ENCODE peak calls at places on chromosomes 3 and 15, in six cellular contexts. One of them, this sample, is unnamed.

GRCh38 chr15:84785053-84785452 is 32.1 kb upstream of the ALPK3 start:
- DNase-seq in islet precursor cell: no peak
- DNase-seq in cardiac fibroblast: no peak
- DNase-seq in stimulated activated CD4-positive, alpha-beta T cell treated with anti-CD3 and anti-CD28 coated beads, Interleukin-15, amount 100 ng/mL, for 1 hour: no peak
- DNase-seq in left ventricle myocardium inferior: no peak
- DNase-seq in KBM-7: no peak
- DNase-seq in this sample: no peak

GRCh38 chr15:28892789-28893610 is 7.2 kb downstream of the APBA2 start:
- DNase-seq in stimulated activated CD4-positive, alpha-beta T cell treated with anti-CD3 and anti-CD28 coated beads, Interleukin-15, amount 100 ng/mL, for 1 hour: no peak
- DNase-seq in left ventricle myocardium inferior: no peak
- DNase-seq in islet precursor cell: no peak
- DNase-seq in cardiac fibroblast: peak; percentile 28
- DNase-seq in KBM-7: peak; percentile 77
- DNase-seq in this sample: no peak

GRCh38 chr3:173410836-173411235 is 13.3 kb downstream of the NLGN1 start:
- DNase-seq in left ventricle myocardium inferior: no peak
- DNase-seq in stimulated activated CD4-positive, alpha-beta T cell treated with anti-CD3 and anti-CD28 coated beads, Interleukin-15, amount 100 ng/mL, for 1 hour: no peak
- DNase-seq in KBM-7: no peak
- DNase-seq in cardiac fibroblast: peak; percentile 18
- DNase-seq in islet precursor cell: no peak
- DNase-seq in this sample: no peak

GRCh38 chr15:62360286-62360685 is 195.2 kb upstream of the C2CD4B start:
- DNase-seq in islet precursor cell: no peak
- DNase-seq in cardiac fibroblast: peak; percentile 17
- DNase-seq in stimulated activated CD4-positive, alpha-beta T cell treated with anti-CD3 and anti-CD28 coated beads, Interleukin-15, amount 100 ng/mL, for 1 hour: no peak
- DNase-seq in KBM-7: no peak
- DNase-seq in left ventricle myocardium inferior: no peak
- DNase-seq in this sample: no peak

GRCh38 chr3:106048946-106049481 is 180.2 kb upstream of the CBLB start:
- DNase-seq in stimulated activated CD4-positive, alpha-beta T cell treated with anti-CD3 and anti-CD28 coated beads, Interleukin-15, amount 100 ng/mL, for 1 hour: no peak
- DNase-seq in islet precursor cell: no peak
- DNase-seq in cardiac fibroblast: peak; percentile 22
- DNase-seq in left ventricle myocardium inferior: no peak
- DNase-seq in KBM-7: no peak
- DNase-seq in this sample: no peak

GRCh38 chr15:53580371-53580770 is 179.1 kb downstream of the WDR72 start:
- DNase-seq in KBM-7: no peak
- DNase-seq in islet precursor cell: no peak
- DNase-seq in stimulated activated CD4-positive, alpha-beta T cell treated with anti-CD3 and anti-CD28 coated beads, Interleukin-15, amount 100 ng/mL, for 1 hour: no peak
- DNase-seq in left ventricle myocardium inferior: no peak
- DNase-seq in cardiac fibroblast: no peak
- DNase-seq in this sample: no peak

GRCh38 chr3:106345353-106346027 is 476.7 kb upstream of the CBLB start:
- DNase-seq in KBM-7: peak; percentile 16
- DNase-seq in islet precursor cell: no peak
- DNase-seq in stimulated activated CD4-positive, alpha-beta T cell treated with anti-CD3 and anti-CD28 coated beads, Interleukin-15, amount 100 ng/mL, for 1 hour: no peak
- DNase-seq in cardiac fibroblast: peak; percentile 92
- DNase-seq in left ventricle myocardium inferior: no peak
- DNase-seq in this sample: no peak

GRCh38 chr3:162034368-162034767 is 537.8 kb downstream of the OTOL1 start:
- DNase-seq in cardiac fibroblast: peak; percentile 71
- DNase-seq in islet precursor cell: no peak
- DNase-seq in stimulated activated CD4-positive, alpha-beta T cell treated with anti-CD3 and anti-CD28 coated beads, Interleukin-15, amount 100 ng/mL, for 1 hour: no peak
- DNase-seq in left ventricle myocardium inferior: no peak
- DNase-seq in KBM-7: no peak
- DNase-seq in this sample: no peak

GRCh38 chr15:73596214-73596613 is 37.0 kb downstream of the NPTN start:
- DNase-seq in KBM-7: peak; percentile 49
- DNase-seq in stimulated activated CD4-positive, alpha-beta T cell treated with anti-CD3 and anti-CD28 coated beads, Interleukin-15, amount 100 ng/mL, for 1 hour: no peak
- DNase-seq in cardiac fibroblast: no peak
- DNase-seq in islet precursor cell: no peak
- DNase-seq in left ventricle myocardium inferior: no peak
- DNase-seq in this sample: no peak

GRCh38 chr15:60520041-60520824 is 41.3 kb upstream of the ICE2 start:
- DNase-seq in islet precursor cell: no peak
- DNase-seq in left ventricle myocardium inferior: no peak
- DNase-seq in KBM-7: no peak
- DNase-seq in stimulated activated CD4-positive, alpha-beta T cell treated with anti-CD3 and anti-CD28 coated beads, Interleukin-15, amount 100 ng/mL, for 1 hour: no peak
- DNase-seq in cardiac fibroblast: peak; percentile 40
- DNase-seq in this sample: peak; percentile 8

GRCh38 chr3:54139630-54140029 is 17.3 kb downstream of the CACNA2D3 start:
- DNase-seq in islet precursor cell: peak; percentile 32
- DNase-seq in KBM-7: no peak
- DNase-seq in cardiac fibroblast: no peak
- DNase-seq in stimulated activated CD4-positive, alpha-beta T cell treated with anti-CD3 and anti-CD28 coated beads, Interleukin-15, amount 100 ng/mL, for 1 hour: no peak
- DNase-seq in left ventricle myocardium inferior: no peak
- DNase-seq in this sample: no peak

GRCh38 chr3:169323580-169324453 is 339.7 kb downstream of the MECOM start:
- DNase-seq in islet precursor cell: peak; percentile 64
- DNase-seq in KBM-7: no peak
- DNase-seq in cardiac fibroblast: peak; percentile 33
- DNase-seq in stimulated activated CD4-positive, alpha-beta T cell treated with anti-CD3 and anti-CD28 coated beads, Interleukin-15, amount 100 ng/mL, for 1 hour: no peak
- DNase-seq in left ventricle myocardium inferior: peak; percentile 33
- DNase-seq in this sample: no peak

GRCh38 chr3:10950476-10951294 is 41.9 kb upstream of the SLC6A1 start:
- DNase-seq in stimulated activated CD4-positive, alpha-beta T cell treated with anti-CD3 and anti-CD28 coated beads, Interleukin-15, amount 100 ng/mL, for 1 hour: no peak
- DNase-seq in islet precursor cell: peak; percentile 70
- DNase-seq in cardiac fibroblast: peak; percentile 64
- DNase-seq in KBM-7: peak; percentile 33
- DNase-seq in left ventricle myocardium inferior: no peak
- DNase-seq in this sample: peak; percentile 17

GRCh38 chr3:95511915-95512314 is 1302.5 kb upstream of the EPHA6 start:
- DNase-seq in cardiac fibroblast: no peak
- DNase-seq in KBM-7: no peak
- DNase-seq in stimulated activated CD4-positive, alpha-beta T cell treated with anti-CD3 and anti-CD28 coated beads, Interleukin-15, amount 100 ng/mL, for 1 hour: no peak
- DNase-seq in left ventricle myocardium inferior: no peak
- DNase-seq in islet precursor cell: no peak
- DNase-seq in this sample: no peak

GRCh38 chr3:100578646-100579045 is 30.8 kb upstream of the ADGRG7 start:
- DNase-seq in KBM-7: no peak
- DNase-seq in islet precursor cell: no peak
- DNase-seq in left ventricle myocardium inferior: no peak
- DNase-seq in cardiac fibroblast: no peak
- DNase-seq in stimulated activated CD4-positive, alpha-beta T cell treated with anti-CD3 and anti-CD28 coated beads, Interleukin-15, amount 100 ng/mL, for 1 hour: no peak
- DNase-seq in this sample: no peak

GRCh38 chr3:10019326-10019725 is 6.9 kb upstream of the FANCD2 start:
- DNase-seq in left ventricle myocardium inferior: no peak
- DNase-seq in stimulated activated CD4-positive, alpha-beta T cell treated with anti-CD3 and anti-CD28 coated beads, Interleukin-15, amount 100 ng/mL, for 1 hour: no peak
- DNase-seq in cardiac fibroblast: no peak
- DNase-seq in KBM-7: no peak
- DNase-seq in islet precursor cell: no peak
- DNase-seq in this sample: no peak

GRCh38 chr15:70778258-70779076 is 15.1 kb upstream of the UACA start:
- DNase-seq in left ventricle myocardium inferior: no peak
- DNase-seq in KBM-7: no peak
- DNase-seq in islet precursor cell: no peak
- DNase-seq in stimulated activated CD4-positive, alpha-beta T cell treated with anti-CD3 and anti-CD28 coated beads, Interleukin-15, amount 100 ng/mL, for 1 hour: no peak
- DNase-seq in cardiac fibroblast: peak; percentile 80
- DNase-seq in this sample: no peak

GRCh38 chr3:5011555-5012256 is 32.5 kb downstream of the BHLHE40 start:
- DNase-seq in KBM-7: peak; percentile 90
- DNase-seq in stimulated activated CD4-positive, alpha-beta T cell treated with anti-CD3 and anti-CD28 coated beads, Interleukin-15, amount 100 ng/mL, for 1 hour: no peak
- DNase-seq in islet precursor cell: no peak
- DNase-seq in cardiac fibroblast: no peak
- DNase-seq in left ventricle myocardium inferior: no peak
- DNase-seq in this sample: no peak

GRCh38 chr15:32718082-32718821 is 448 bp downstream of the GREM1 start:
- DNase-seq in islet precursor cell: no peak
- DNase-seq in stimulated activated CD4-positive, alpha-beta T cell treated with anti-CD3 and anti-CD28 coated beads, Interleukin-15, amount 100 ng/mL, for 1 hour: no peak
- DNase-seq in cardiac fibroblast: peak; percentile 55
- DNase-seq in KBM-7: no peak
- DNase-seq in left ventricle myocardium inferior: no peak
- DNase-seq in this sample: no peak

GRCh38 chr15:76341366-76342045 is 4.9 kb downstream of the ISL2 start:
- DNase-seq in KBM-7: no peak
- DNase-seq in islet precursor cell: no peak
- DNase-seq in cardiac fibroblast: peak; percentile 15
- DNase-seq in stimulated activated CD4-positive, alpha-beta T cell treated with anti-CD3 and anti-CD28 coated beads, Interleukin-15, amount 100 ng/mL, for 1 hour: no peak
- DNase-seq in left ventricle myocardium inferior: no peak
- DNase-seq in this sample: peak; percentile 19

GRCh38 chr15:75904241-75904631 is 558 bp downstream of the FBXO22 start:
- DNase-seq in left ventricle myocardium inferior: no peak
- DNase-seq in cardiac fibroblast: peak; percentile 51
- DNase-seq in islet precursor cell: peak; percentile 68
- DNase-seq in stimulated activated CD4-positive, alpha-beta T cell treated with anti-CD3 and anti-CD28 coated beads, Interleukin-15, amount 100 ng/mL, for 1 hour: peak; percentile 3
- DNase-seq in KBM-7: peak; percentile 82
- DNase-seq in this sample: no peak

GRCh38 chr3:65955792-65956477 is 82.8 kb downstream of the MAGI1 start:
- DNase-seq in KBM-7: no peak
- DNase-seq in islet precursor cell: no peak
- DNase-seq in cardiac fibroblast: peak; percentile 72
- DNase-seq in left ventricle myocardium inferior: no peak
- DNase-seq in stimulated activated CD4-positive, alpha-beta T cell treated with anti-CD3 and anti-CD28 coated beads, Interleukin-15, amount 100 ng/mL, for 1 hour: no peak
- DNase-seq in this sample: no peak

GRCh38 chr15:23472678-23473077 is 25.6 kb upstream of the GOLGA6L2 start:
- DNase-seq in cardiac fibroblast: no peak
- DNase-seq in KBM-7: no peak
- DNase-seq in stimulated activated CD4-positive, alpha-beta T cell treated with anti-CD3 and anti-CD28 coated beads, Interleukin-15, amount 100 ng/mL, for 1 hour: no peak
- DNase-seq in left ventricle myocardium inferior: no peak
- DNase-seq in islet precursor cell: peak; percentile 53
- DNase-seq in this sample: no peak

GRCh38 chr15:69990566-69991391 is 106.9 kb downstream of the TLE3 start:
- DNase-seq in cardiac fibroblast: no peak
- DNase-seq in left ventricle myocardium inferior: no peak
- DNase-seq in stimulated activated CD4-positive, alpha-beta T cell treated with anti-CD3 and anti-CD28 coated beads, Interleukin-15, amount 100 ng/mL, for 1 hour: no peak
- DNase-seq in KBM-7: no peak
- DNase-seq in islet precursor cell: no peak
- DNase-seq in this sample: no peak

This sample was measured in GM19239.